ENCODE peak calls at places on chromosomes 16 and 17, in eight cellular contexts. One of them, this sample, is unnamed.

GRCh38 chr17:62876664-62877411 is 68.7 kb upstream of the MARCHF10 start:
- DNase-seq in stomach: no peak
- DNase-seq in choroid plexus epithelial cell: no peak
- DNase-seq in AG09309: no peak
- DNase-seq in GM12864: no peak
- DNase-seq in IMR-90: peak; percentile 76
- DNase-seq in lung: no peak
- DNase-seq in A549: no peak
- DNase-seq in this sample: peak; percentile 75

GRCh38 chr16:87303431-87303930 is 13.7 kb downstream of the C16orf95 start:
- DNase-seq in stomach: no peak
- DNase-seq in choroid plexus epithelial cell: peak; percentile 12
- DNase-seq in AG09309: no peak
- DNase-seq in GM12864: no peak
- DNase-seq in IMR-90: peak; percentile 18
- DNase-seq in lung: no peak
- DNase-seq in A549: no peak
- DNase-seq in this sample: no peak

GRCh38 chr16:81318711-81319110 is 3.9 kb downstream of the GAN start:
- DNase-seq in stomach: no peak
- DNase-seq in choroid plexus epithelial cell: no peak
- DNase-seq in AG09309: no peak
- DNase-seq in GM12864: no peak
- DNase-seq in IMR-90: no peak
- DNase-seq in lung: no peak
- DNase-seq in A549: no peak
- DNase-seq in this sample: no peak

GRCh38 chr17:65104973-65105372 is 32.2 kb upstream of the RGS9 start:
- DNase-seq in stomach: no peak
- DNase-seq in choroid plexus epithelial cell: no peak
- DNase-seq in AG09309: no peak
- DNase-seq in GM12864: no peak
- DNase-seq in IMR-90: no peak
- DNase-seq in lung: no peak
- DNase-seq in A549: no peak
- DNase-seq in this sample: no peak

GRCh38 chr16:88856122-88856827 is 472 bp downstream of the GALNS start:
- DNase-seq in stomach: no peak
- DNase-seq in choroid plexus epithelial cell: no peak
- DNase-seq in AG09309: no peak
- DNase-seq in GM12864: no peak
- DNase-seq in IMR-90: no peak
- DNase-seq in lung: peak; percentile 34
- DNase-seq in A549: no peak
- DNase-seq in this sample: no peak

GRCh38 chr17:31588034-31588433 is 196.6 kb downstream of the RAB11FIP4 start:
- DNase-seq in stomach: no peak
- DNase-seq in choroid plexus epithelial cell: no peak
- DNase-seq in AG09309: no peak
- DNase-seq in GM12864: no peak
- DNase-seq in IMR-90: no peak
- DNase-seq in lung: no peak
- DNase-seq in A549: no peak
- DNase-seq in this sample: no peak

GRCh38 chr17:66540131-66540781 is 237.8 kb downstream of the PRKCA start:
- DNase-seq in stomach: no peak
- DNase-seq in choroid plexus epithelial cell: peak; percentile 92
- DNase-seq in AG09309: no peak
- DNase-seq in GM12864: no peak
- DNase-seq in IMR-90: peak; percentile 91
- DNase-seq in lung: no peak
- DNase-seq in A549: no peak
- DNase-seq in this sample: peak; percentile 74

GRCh38 chr17:33106525-33107162 is 115.0 kb downstream of the SPACA3 start:
- DNase-seq in stomach: no peak
- DNase-seq in choroid plexus epithelial cell: no peak
- DNase-seq in AG09309: no peak
- DNase-seq in GM12864: no peak
- DNase-seq in IMR-90: no peak
- DNase-seq in lung: no peak
- DNase-seq in A549: no peak
- DNase-seq in this sample: no peak

GRCh38 chr16:85610446-85611204 is 2.5 kb upstream of the GSE1 start:
- DNase-seq in stomach: peak; percentile 89
- DNase-seq in choroid plexus epithelial cell: peak; percentile 69
- DNase-seq in AG09309: peak; percentile 29
- DNase-seq in GM12864: peak; percentile 42
- DNase-seq in IMR-90: peak; percentile 81
- DNase-seq in lung: peak; percentile 87
- DNase-seq in A549: peak; percentile 85
- DNase-seq in this sample: peak; percentile 70

GRCh38 chr17:30905742-30906100 is 317 bp downstream of the TEFM start:
- DNase-seq in stomach: no peak
- DNase-seq in choroid plexus epithelial cell: no peak
- DNase-seq in AG09309: no peak
- DNase-seq in GM12864: no peak
- DNase-seq in IMR-90: no peak
- DNase-seq in lung: no peak
- DNase-seq in A549: peak; percentile 46
- DNase-seq in this sample: no peak

GRCh38 chr16:28131743-28132393 is 68.4 kb upstream of the GSG1L start:
- DNase-seq in stomach: no peak
- DNase-seq in choroid plexus epithelial cell: no peak
- DNase-seq in AG09309: no peak
- DNase-seq in GM12864: no peak
- DNase-seq in IMR-90: no peak
- DNase-seq in lung: no peak
- DNase-seq in A549: no peak
- DNase-seq in this sample: no peak

GRCh38 chr16:28133666-28134065 is 70.2 kb upstream of the GSG1L start:
- DNase-seq in stomach: no peak
- DNase-seq in choroid plexus epithelial cell: no peak
- DNase-seq in AG09309: no peak
- DNase-seq in GM12864: no peak
- DNase-seq in IMR-90: no peak
- DNase-seq in lung: no peak
- DNase-seq in A549: no peak
- DNase-seq in this sample: no peak

GRCh38 chr16:28139530-28139929 is 72.2 kb downstream of the XPO6 start:
- DNase-seq in stomach: no peak
- DNase-seq in choroid plexus epithelial cell: no peak
- DNase-seq in AG09309: no peak
- DNase-seq in GM12864: no peak
- DNase-seq in IMR-90: no peak
- DNase-seq in lung: no peak
- DNase-seq in A549: peak; percentile 22
- DNase-seq in this sample: no peak

GRCh38 chr16:28140788-28141618 is 70.8 kb downstream of the XPO6 start:
- DNase-seq in stomach: peak; percentile 31
- DNase-seq in choroid plexus epithelial cell: no peak
- DNase-seq in AG09309: no peak
- DNase-seq in GM12864: peak; percentile 66
- DNase-seq in IMR-90: no peak
- DNase-seq in lung: peak; percentile 60
- DNase-seq in A549: no peak
- DNase-seq in this sample: no peak

GRCh38 chr16:28136751-28137434 is 73.4 kb upstream of the GSG1L start:
- DNase-seq in stomach: no peak
- DNase-seq in choroid plexus epithelial cell: peak; percentile 36
- DNase-seq in AG09309: no peak
- DNase-seq in GM12864: no peak
- DNase-seq in IMR-90: no peak
- DNase-seq in lung: no peak
- DNase-seq in A549: no peak
- DNase-seq in this sample: peak; percentile 15
- TF ChIP-seq CTCF in stomach: no peak
- TF ChIP-seq CTCF in choroid plexus epithelial cell: peak; percentile 49
- TF ChIP-seq CTCF in AG09309: peak; percentile 4
- TF ChIP-seq CTCF in GM12864: no peak
- TF ChIP-seq CTCF in IMR-90: no peak
- TF ChIP-seq CTCF in lung: no peak
- TF ChIP-seq CTCF in A549: no peak
- TF ChIP-seq CTCF in this sample: no peak

GRCh38 chr17:51034800-51035199 is 85.9 kb downstream of the SPAG9 start:
- DNase-seq in stomach: no peak
- DNase-seq in choroid plexus epithelial cell: no peak
- DNase-seq in AG09309: no peak
- DNase-seq in GM12864: no peak
- DNase-seq in IMR-90: no peak
- DNase-seq in lung: no peak
- DNase-seq in A549: no peak
- DNase-seq in this sample: no peak

GRCh38 chr17:51028176-51028863 is 92.3 kb downstream of the SPAG9 start:
- DNase-seq in stomach: no peak
- DNase-seq in choroid plexus epithelial cell: no peak
- DNase-seq in AG09309: no peak
- DNase-seq in GM12864: no peak
- DNase-seq in IMR-90: peak; percentile 17
- DNase-seq in lung: no peak
- DNase-seq in A549: no peak
- DNase-seq in this sample: no peak

GRCh38 chr17:51029568-51030463 is 90.9 kb downstream of the SPAG9 start:
- DNase-seq in stomach: no peak
- DNase-seq in choroid plexus epithelial cell: peak; percentile 76
- DNase-seq in AG09309: no peak
- DNase-seq in GM12864: no peak
- DNase-seq in IMR-90: peak; percentile 54
- DNase-seq in lung: no peak
- DNase-seq in A549: no peak
- DNase-seq in this sample: peak; percentile 66

GRCh38 chr17:51032850-51033249 is 87.8 kb downstream of the SPAG9 start:
- DNase-seq in stomach: no peak
- DNase-seq in choroid plexus epithelial cell: peak; percentile 51
- DNase-seq in AG09309: peak; percentile 80
- DNase-seq in GM12864: no peak
- DNase-seq in IMR-90: peak; percentile 64
- DNase-seq in lung: no peak
- DNase-seq in A549: no peak
- DNase-seq in this sample: no peak

DNA sequence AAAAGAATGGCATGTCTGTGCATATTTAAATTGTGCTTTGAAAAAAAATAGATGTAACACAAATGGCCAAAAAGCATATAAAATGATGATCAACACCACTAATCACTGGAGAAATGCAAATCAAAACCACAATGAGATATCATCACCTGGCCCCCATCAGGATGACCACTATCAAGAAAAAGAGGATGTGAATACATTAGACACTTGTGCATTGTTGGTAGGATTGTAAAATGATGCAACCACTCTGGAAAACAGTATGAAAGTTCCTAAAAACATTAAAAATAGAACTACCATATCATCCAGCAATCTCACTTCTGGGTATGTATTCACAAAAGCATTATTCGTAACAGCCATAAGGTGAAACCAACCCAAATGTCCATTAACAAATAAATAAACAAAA is 91.5 kb downstream of the SPAG9 start:
- DNase-seq in stomach: no peak
- DNase-seq in choroid plexus epithelial cell: no peak
- DNase-seq in AG09309: no peak
- DNase-seq in GM12864: no peak
- DNase-seq in IMR-90: no peak
- DNase-seq in lung: no peak
- DNase-seq in A549: no peak
- DNase-seq in this sample: no peak
- H3K4me3 ChIP-seq in stomach: no peak overlapping the region
- H3K4me3 ChIP-seq in choroid plexus epithelial cell: no peak overlapping the region
- H3K4me3 ChIP-seq in AG09309: no peak overlapping the region
- H3K4me3 ChIP-seq in GM12864: no peak overlapping the region
- H3K4me3 ChIP-seq in IMR-90: no peak overlapping the region
- H3K4me3 ChIP-seq in lung: no peak overlapping the region
- H3K4me3 ChIP-seq in A549: no peak overlapping the region
- H3K4me3 ChIP-seq in this sample: no peak overlapping the region

DNA sequence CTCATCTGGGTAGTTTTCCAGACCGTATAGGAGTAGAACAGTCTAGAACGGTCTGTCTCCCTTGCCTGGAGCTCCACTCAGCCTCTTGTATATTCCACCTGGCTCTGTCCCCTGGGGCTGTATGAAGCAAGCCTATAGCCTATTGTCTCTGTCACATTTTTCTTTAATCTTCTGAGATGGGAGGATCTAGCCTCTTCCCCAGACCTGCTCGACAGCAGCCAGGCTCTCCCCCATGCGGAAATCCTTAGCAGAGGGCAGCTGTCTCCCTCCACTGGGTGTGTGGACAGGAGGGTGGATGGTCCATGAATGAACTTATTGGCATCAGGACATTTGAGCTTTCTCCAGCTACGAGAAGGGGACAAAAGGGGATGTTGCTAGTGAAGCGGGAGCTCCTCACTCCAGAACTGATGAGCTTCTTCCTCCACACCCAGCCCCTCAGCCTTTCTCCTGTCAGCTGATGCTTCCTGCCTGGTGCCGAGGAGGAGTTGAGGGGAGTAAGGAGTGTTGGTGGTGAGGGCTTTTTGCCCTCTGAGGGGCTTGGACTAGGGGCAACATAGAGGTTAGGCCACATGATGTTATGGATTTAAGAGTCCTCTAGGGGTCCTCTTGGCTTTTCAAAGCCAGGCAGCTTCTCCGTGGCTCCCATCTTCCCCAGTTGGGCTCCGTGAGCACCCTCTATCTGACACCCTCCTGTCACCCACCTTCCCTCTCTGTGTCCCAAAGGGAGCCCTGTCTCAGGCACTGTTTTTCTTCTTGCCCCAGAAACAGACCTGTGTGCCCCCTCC is 28.0 kb downstream of the ARHGAP23 start:
- DNase-seq in stomach: no peak
- DNase-seq in choroid plexus epithelial cell: no peak
- DNase-seq in AG09309: no peak
- DNase-seq in GM12864: no peak
- DNase-seq in IMR-90: no peak
- DNase-seq in lung: no peak
- DNase-seq in A549: peak; percentile 18
- DNase-seq in this sample: no peak
- TF ChIP-seq CTCF in stomach: no peak
- TF ChIP-seq CTCF in choroid plexus epithelial cell: peak; percentile 55
- TF ChIP-seq CTCF in AG09309: no peak
- TF ChIP-seq CTCF in GM12864: peak; percentile 33
- TF ChIP-seq CTCF in IMR-90: peak; percentile 31
- TF ChIP-seq CTCF in lung: no peak
- TF ChIP-seq CTCF in A549: no peak
- TF ChIP-seq CTCF in this sample: peak; percentile 41

DNA sequence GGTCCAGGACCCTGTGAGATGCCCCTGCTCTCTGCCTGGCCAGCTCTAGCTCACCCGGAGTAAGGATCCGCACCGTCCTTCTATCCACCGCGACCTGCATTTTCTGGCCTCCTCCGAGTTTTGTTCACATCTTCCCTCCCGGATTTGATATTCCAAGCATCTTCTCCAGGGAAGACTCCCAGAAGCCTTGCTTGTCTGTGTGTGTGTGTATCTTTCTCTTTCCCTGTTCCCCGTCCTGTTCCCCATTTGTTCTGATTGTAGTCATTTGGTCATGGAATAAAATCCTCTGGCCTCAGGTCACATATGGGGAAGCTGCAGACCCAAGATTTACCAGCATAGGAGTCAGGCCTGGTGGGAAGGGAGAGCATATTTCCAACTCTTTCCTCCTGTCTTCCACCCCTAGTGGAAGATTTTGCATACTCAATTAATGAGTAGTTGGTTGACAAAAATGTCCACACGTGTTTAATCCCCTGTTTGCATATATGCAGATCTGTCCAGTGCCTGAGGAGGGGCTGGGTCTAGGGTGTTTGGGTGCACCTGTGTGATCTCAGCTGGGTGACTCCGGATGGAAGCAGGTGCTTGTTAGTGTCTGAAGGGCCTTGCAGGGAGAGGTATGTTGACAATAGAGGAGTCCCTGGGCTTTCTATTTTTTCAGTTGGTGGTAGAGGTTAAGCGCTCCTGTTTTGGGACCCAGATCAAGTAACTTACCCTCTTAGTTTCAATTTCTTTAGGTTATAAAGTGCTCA is 1.9 kb downstream of the PRAC1 start:
- DNase-seq in stomach: no peak
- DNase-seq in choroid plexus epithelial cell: no peak
- DNase-seq in AG09309: no peak
- DNase-seq in GM12864: no peak
- DNase-seq in IMR-90: no peak
- DNase-seq in lung: no peak
- DNase-seq in A549: no peak
- DNase-seq in this sample: no peak
- H3K4me3 ChIP-seq in stomach: no peak overlapping the region
- H3K4me3 ChIP-seq in choroid plexus epithelial cell: no peak overlapping the region
- H3K4me3 ChIP-seq in AG09309: peak overlapping the region; percentile 32
- H3K4me3 ChIP-seq in GM12864: no peak overlapping the region
- H3K4me3 ChIP-seq in IMR-90: no peak overlapping the region
- H3K4me3 ChIP-seq in lung: no peak overlapping the region
- H3K4me3 ChIP-seq in A549: no peak overlapping the region
- H3K4me3 ChIP-seq in this sample: no peak overlapping the region